ENCODE peak calls at places on chromosomes 16 and 17, in ten cellular contexts. T is GM12865; H is cardiac muscle cell; N is bronchial epithelial cell; W is epithelial cell of esophagus; F is CD8-positive, alpha-beta T cell; U is fibroblast of the aortic adventitia; I is stomach; G is left lung; D is GM23338. X is an unnamed sample.

GRCh38 chr17:4625181-4625601 is 16.3 kb downstream of the ALOX15 start:
- DNase-seq in F (no peak), D (peak), T (no peak), U (peak), W (no peak), N (peak), H (peak), G (no peak), I (no peak), X (peak)

GRCh38 chr16:12784076-12784475 is 19.6 kb downstream of the CPPED1 start:
- DNase-seq in U (peak), F (no peak), H (no peak), I (no peak), T (no peak), N (no peak), W (no peak), G (no peak), D (no peak), X (no peak)

GRCh38 chr16:912684-913613 is 57.8 kb downstream of the LMF1 start:
- DNase-seq in F (no peak), N (no peak), D (no peak), W (no peak), I (peak), U (no peak), T (no peak), G (no peak), H (no peak), X (no peak)

GRCh38 chr17:72715906-72716572 is 376.4 kb downstream of the SLC39A11 start:
- DNase-seq in G (no peak), W (peak), H (peak), N (peak), F (no peak), D (no peak), T (no peak), U (peak), I (no peak), X (peak)

GRCh38 chr17:74960739-74961342 is 11.7 kb downstream of the HID1 start:
- DNase-seq in F (peak), N (peak), D (peak), U (peak), T (peak), H (peak), G (peak), W (peak), I (peak), X (peak)

GRCh38 chr17:32877164-32877764 is 340 bp upstream of the MYO1D start:
- DNase-seq in T (peak), U (peak), G (peak), D (peak), N (peak), F (peak), W (peak), H (peak), I (peak), X (peak)

GRCh38 chr17:4167786-4168185 is 24.8 kb downstream of the CYB5D2 start:
- DNase-seq in D (no peak), W (no peak), I (no peak), N (no peak), T (no peak), G (no peak), F (peak), H (no peak), U (no peak), X (no peak)

GRCh38 chr16:87062569-87063442 is 254.4 kb downstream of the C16orf95 start:
- DNase-seq in W (peak), H (peak), N (peak), I (peak), G (peak), U (peak), F (peak), T (peak), D (peak), X (peak)

GRCh38 chr16:75758215-75758614 is 31.9 kb upstream of the CPHXL start:
- DNase-seq in U (peak), W (no peak), N (no peak), T (peak), I (no peak), H (peak), F (no peak), D (no peak), G (no peak), X (peak)

GRCh38 chr16:4597174-4597573 is 17.5 kb downstream of the UBALD1 start:
- DNase-seq in F (no peak), U (no peak), N (peak), H (no peak), W (peak), T (no peak), I (peak), D (no peak), G (no peak), X (no peak)

GRCh38 chr17:78110363-78111011 is 18.1 kb downstream of the TMC6 start:
- DNase-seq in F (no peak), G (no peak), H (no peak), N (no peak), T (no peak), I (no peak), U (no peak), D (no peak), W (no peak), X (no peak)

GRCh38 chr16:65297453-65297852 is 175.6 kb upstream of the CDH11 start:
- DNase-seq in U (no peak), W (no peak), F (no peak), D (no peak), H (peak), T (no peak), I (no peak), N (no peak), G (no peak), X (no peak)

GRCh38 chr16:21145738-21146137 is 4.9 kb downstream of the DNAH3 start:
- DNase-seq in I (no peak), H (no peak), D (no peak), G (no peak), T (no peak), N (no peak), F (no peak), U (no peak), W (no peak), X (no peak)

GRCh38 chr17:67129283-67129682 is 84.9 kb downstream of the CACNG1 start:
- DNase-seq in W (no peak), N (peak), I (no peak), T (no peak), H (no peak), D (no peak), G (no peak), U (no peak), F (no peak), X (no peak)

GRCh38 chr17:28481081-28481571 is 7.7 kb downstream of the SLC13A2 start:
- DNase-seq in H (no peak), W (no peak), T (no peak), G (peak), N (no peak), F (no peak), I (no peak), U (no peak), D (peak), X (no peak)

GRCh38 chr17:78374631-78375274 is 3.7 kb upstream of the PGS1 start:
- DNase-seq in T (no peak), H (peak), I (no peak), U (peak), D (peak), W (peak), N (peak), G (no peak), F (no peak), X (peak)

GRCh38 chr16:87930456-87930855 is 5.9 kb downstream of the CA5A start:
- DNase-seq in W (no peak), H (peak), N (no peak), U (no peak), D (peak), I (no peak), G (no peak), F (no peak), T (no peak), X (no peak)

GRCh38 chr16:52283018-52283417 is 263.9 kb downstream of the TOX3 start:
- DNase-seq in D (no peak), F (no peak), I (no peak), G (no peak), N (no peak), U (peak), W (peak), T (no peak), H (peak), X (peak)

GRCh38 chr17:81518113-81518784 is 5.7 kb upstream of the ACTG1 start:
- DNase-seq in W (no peak), G (no peak), H (peak), N (no peak), I (no peak), D (peak), T (peak), F (no peak), U (no peak), X (no peak)

GRCh38 chr17:29131814-29132682 is 48.1 kb downstream of the MYO18A start:
- DNase-seq in W (no peak), G (no peak), I (no peak), U (peak), T (no peak), N (no peak), D (no peak), F (no peak), H (peak), X (peak)

GRCh38 chr17:5819396-5819795 is 235.1 kb upstream of the NLRP1 start:
- DNase-seq in T (no peak), G (no peak), D (no peak), U (no peak), I (no peak), H (no peak), F (no peak), W (no peak), N (no peak), X (no peak)

GRCh38 chr17:76889323-76889722 is 21.1 kb downstream of the MGAT5B start:
- DNase-seq in F (no peak), G (no peak), T (no peak), N (no peak), D (no peak), W (no peak), U (no peak), H (no peak), I (no peak), X (no peak)

GRCh38 chr17:17062356-17062755 is 20.1 kb downstream of the MPRIP start:
- DNase-seq in H (peak), D (no peak), I (no peak), N (no peak), W (no peak), U (peak), T (no peak), G (peak), F (no peak), X (peak)

GRCh38 chr16:3065069-3065741 is at the start of gene IL32:
- DNase-seq in G (peak), U (peak), F (peak), T (peak), N (peak), W (peak), D (no peak), I (peak), H (peak), X (peak)
- H3K4me3 ChIP-seq in G (peak), U (peak), F (peak), T (peak), N (peak), W (no peak), D (no peak), I (peak), H (no peak), X (peak)

DNA sequence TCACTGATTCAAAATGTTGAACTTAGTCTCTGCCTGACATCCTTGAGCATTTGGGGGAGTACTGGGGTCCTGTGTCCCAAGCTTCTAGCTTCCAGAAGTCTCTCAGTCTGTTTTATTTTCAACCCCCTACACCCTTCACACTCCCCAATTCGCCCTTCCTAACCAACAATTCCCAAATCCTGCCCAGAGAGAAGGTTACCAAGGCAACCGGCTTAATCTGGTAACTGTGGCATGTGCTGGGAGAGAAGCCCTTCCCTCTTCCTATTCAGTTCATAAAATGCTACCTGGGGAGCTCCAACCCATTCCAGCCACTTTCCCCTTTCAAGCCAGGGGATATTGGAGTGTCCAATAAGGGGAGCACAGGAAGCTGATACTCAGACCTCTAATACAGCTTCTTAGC is 1.3 kb upstream of the RAPGEFL1 start:
- DNase-seq in W (no peak), U (no peak), T (no peak), H (no peak), D (peak), I (no peak), F (no peak), N (no peak), G (no peak), X (no peak)
- TF ChIP-seq CTCF in W (no peak), U (no peak), T (no peak), H (no peak), D (no peak), I (no peak), F (no peak), N (no peak), G (no peak), X (no peak)

GRCh38 chr16:8863594-8864424 is 5.0 kb downstream of the CARHSP1 start:
- DNase-seq in W (peak), I (peak), F (no peak), G (no peak), U (no peak), H (no peak), D (peak), T (no peak), N (peak), X (no peak)

GRCh38 chr16:8866118-8866883 is 2.5 kb downstream of the CARHSP1 start:
- DNase-seq in H (peak), W (no peak), N (no peak), T (no peak), G (no peak), D (peak), U (peak), I (peak), F (no peak), X (no peak)

GRCh38 chr16:8862309-8863130 is 6.3 kb downstream of the CARHSP1 start:
- DNase-seq in F (no peak), I (no peak), U (no peak), N (no peak), W (no peak), H (no peak), T (no peak), G (no peak), D (no peak), X (no peak)

GRCh38 chr16:8865145-8865882 is 3.5 kb downstream of the CARHSP1 start:
- DNase-seq in W (no peak), N (no peak), I (no peak), U (no peak), D (no peak), F (no peak), T (no peak), H (no peak), G (no peak), X (no peak)

GRCh38 chr16:8864480-8864879 is 4.3 kb downstream of the CARHSP1 start:
- DNase-seq in H (no peak), T (no peak), W (no peak), U (no peak), F (no peak), G (no peak), N (no peak), I (no peak), D (no peak), X (no peak)
- H3K4me3 ChIP-seq in H (no peak), T (no peak), W (no peak), U (no peak), F (no peak), G (no peak), N (no peak), I (no peak), D (peak), X (no peak)

DNA sequence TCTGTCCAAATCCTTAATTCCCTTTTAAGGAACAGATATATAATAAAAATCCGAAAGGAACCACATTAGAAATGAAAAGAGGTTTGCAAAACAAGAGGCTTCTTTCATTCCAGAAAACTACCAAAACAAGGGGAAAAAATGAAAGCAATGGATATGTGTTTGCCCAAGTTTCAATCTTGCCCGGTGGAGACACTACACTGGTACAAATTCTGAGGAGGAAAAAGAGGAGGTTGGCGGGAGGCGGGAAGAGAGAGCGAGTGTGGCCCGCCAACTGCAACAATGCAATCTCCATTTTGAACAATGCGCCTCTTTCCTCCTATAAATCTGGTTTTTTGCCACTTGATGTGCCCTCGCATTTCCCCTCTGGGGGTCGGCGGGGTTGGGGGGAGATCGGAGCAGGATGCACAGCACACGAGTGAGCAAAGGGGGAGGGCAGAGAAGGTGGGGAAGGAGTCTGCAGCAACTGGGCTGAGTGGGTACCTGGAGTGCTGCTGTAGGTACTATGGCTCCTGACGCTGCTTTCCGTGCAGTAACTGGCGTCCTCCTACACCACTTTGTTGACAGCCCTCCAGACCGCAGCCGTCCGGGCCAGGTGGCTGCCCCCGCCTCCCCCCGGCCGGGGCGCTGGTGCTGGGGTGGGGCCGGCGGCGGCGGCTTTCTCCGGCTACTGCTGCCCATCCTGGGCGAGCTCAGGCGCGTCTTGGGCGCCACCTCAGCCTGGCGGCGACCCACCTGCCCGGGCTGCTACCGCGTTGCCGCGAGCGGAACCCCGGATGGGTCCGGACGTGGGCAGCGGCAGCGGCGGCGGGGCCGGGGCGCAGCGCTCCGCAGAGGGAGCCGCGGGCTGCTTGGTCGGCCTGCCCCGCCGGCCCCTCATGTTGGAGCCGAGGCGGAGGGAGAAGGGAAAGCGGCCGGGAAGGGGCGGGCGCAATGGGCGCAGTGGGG is 93.8 kb upstream of the PLEKHM1 start:
- DNase-seq in H (peak), U (peak), F (peak), I (peak), T (peak), W (peak), D (peak), N (peak), G (peak), X (peak)
- TF ChIP-seq CTCF in H (no peak), U (no peak), F (no peak), I (no peak), T (no peak), W (no peak), D (no peak), N (no peak), G (no peak), X (no peak)

GRCh38 chr17:63519972-63520882 is 2.9 kb upstream of the KCNH6 start:
- DNase-seq in D (peak), I (no peak), F (no peak), H (no peak), U (no peak), W (no peak), N (no peak), T (no peak), G (no peak), X (no peak)

GRCh38 chr17:63516910-63517824 is 6.0 kb upstream of the KCNH6 start:
- DNase-seq in H (peak), N (peak), F (no peak), D (no peak), U (peak), T (peak), I (no peak), W (peak), G (no peak), X (peak)

GRCh38 chr17:63515426-63515825 is 7.7 kb upstream of the KCNH6 start:
- DNase-seq in F (no peak), I (no peak), N (no peak), G (no peak), T (no peak), U (no peak), W (no peak), D (no peak), H (no peak), X (no peak)

GRCh38 chr17:63517825-63518534 is 5.2 kb upstream of the KCNH6 start:
- DNase-seq in D (no peak), U (no peak), G (no peak), T (no peak), I (no peak), F (no peak), W (no peak), H (no peak), N (no peak), X (no peak)

GRCh38 chr17:63519116-63519881 is 3.9 kb upstream of the KCNH6 start:
- DNase-seq in U (no peak), F (no peak), W (no peak), T (no peak), H (no peak), I (no peak), N (no peak), G (no peak), D (no peak), X (no peak)
- H3K4me3 ChIP-seq in U (no peak), F (no peak), W (no peak), T (no peak), H (no peak), I (no peak), N (no peak), G (no peak), D (no peak), X (no peak)

GRCh38 chr17:35664685-35665084 is 66.8 kb upstream of the RASL10B start:
- DNase-seq in I (no peak), H (no peak), D (no peak), T (no peak), U (no peak), G (no peak), W (no peak), F (no peak), N (no peak), X (no peak)

GRCh38 chr17:35655303-35655702 is 68.2 kb downstream of the AP2B1 start:
- DNase-seq in I (no peak), N (no peak), U (no peak), F (no peak), G (no peak), H (no peak), T (no peak), D (no peak), W (no peak), X (no peak)

GRCh38 chr17:35666070-35666469 is 65.4 kb upstream of the RASL10B start:
- DNase-seq in U (no peak), D (no peak), H (peak), I (no peak), N (no peak), F (no peak), W (no peak), G (no peak), T (no peak), X (peak)

GRCh38 chr17:35665662-35666061 is 65.8 kb upstream of the RASL10B start:
- DNase-seq in H (no peak), W (no peak), G (no peak), F (no peak), N (no peak), U (no peak), D (no peak), I (no peak), T (no peak), X (no peak)

DNA sequence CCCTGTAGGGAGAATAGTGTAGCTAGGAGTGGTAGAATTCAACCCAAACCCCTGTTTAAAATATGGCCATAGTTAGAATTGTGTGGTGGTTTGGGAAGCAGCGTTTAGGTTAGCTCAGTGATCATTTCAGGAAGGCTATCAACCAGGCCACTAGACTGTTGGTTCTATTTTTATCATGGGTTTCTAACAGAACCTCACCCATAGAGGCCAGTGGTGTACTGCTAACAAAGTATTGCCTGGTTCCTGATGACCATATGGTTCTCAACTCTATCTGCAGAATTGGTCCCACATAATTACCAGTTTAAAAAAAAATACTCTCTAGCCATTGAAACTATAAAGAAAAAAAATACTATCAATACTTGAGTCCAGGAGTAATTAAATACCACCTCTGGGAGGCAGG is 70.5 kb upstream of the RASL10B start:
- DNase-seq in H (no peak), D (no peak), G (no peak), I (no peak), U (no peak), F (no peak), W (no peak), T (no peak), N (no peak), X (no peak)
- TF ChIP-seq CTCF in H (peak), D (no peak), G (no peak), I (no peak), U (no peak), F (no peak), W (no peak), T (no peak), N (no peak), X (no peak)